ENCODE peak calls at places on chromosomes 11 and 22, in six cellular contexts. Z, L, I, N, F and U are unnamed samples.

GRCh38 chr22:19043111-19044085 is 78.8 kb downstream of the DGCR2 start:
- DNase-seq in I (no peak), F (peak), L (no peak), Z (no peak), N (no peak), U (peak)

GRCh38 chr11:116895053-116895757 is 57.8 kb upstream of the APOA1 start:
- DNase-seq in N (no peak), Z (peak), F (no peak), L (no peak), I (no peak), U (no peak)

GRCh38 chr11:5605849-5606248 is 9.4 kb downstream of the TRIM6 start:
- DNase-seq in I (no peak), N (no peak), L (no peak), Z (no peak), F (no peak), U (peak)

GRCh38 chr11:12066799-12067508 is 43.4 kb upstream of the MICAL2 start:
- DNase-seq in Z (peak), F (no peak), L (no peak), I (no peak), N (no peak), U (peak)

GRCh38 chr22:44002324-44002723 is 21.8 kb upstream of the PARVB start:
- DNase-seq in L (no peak), I (no peak), F (no peak), Z (no peak), N (no peak), U (no peak)

GRCh38 chr11:36376315-36376887 is 80.3 kb downstream of the PRR5L start:
- DNase-seq in N (no peak), L (peak), I (peak), F (peak), Z (no peak), U (peak)

GRCh38 chr11:43681543-43681942 is 1.0 kb downstream of the HSD17B12 start:
- DNase-seq in F (no peak), L (no peak), I (no peak), N (peak), Z (peak), U (peak)

GRCh38 chr22:41047741-41048140 is 44.7 kb upstream of the EP300 start:
- DNase-seq in L (no peak), N (no peak), I (no peak), F (no peak), Z (peak), U (no peak)

GRCh38 chr22:33073989-33074391 is 15.8 kb upstream of the SYN3 start:
- DNase-seq in I (no peak), Z (no peak), N (peak), L (no peak), F (no peak), U (peak)

GRCh38 chr11:111933872-111934271 is 3.3 kb upstream of the DIXDC1 start:
- DNase-seq in I (no peak), N (no peak), Z (peak), L (no peak), F (no peak), U (peak)

GRCh38 chr11:84339796-84340195 is 1053.6 kb upstream of the CCDC90B start:
- DNase-seq in N (no peak), L (no peak), Z (no peak), F (no peak), I (no peak), U (no peak)

GRCh38 chr22:41909290-41910049 is 5.4 kb downstream of the SHISA8 start:
- DNase-seq in Z (peak), N (no peak), L (no peak), F (no peak), I (no peak), U (no peak)

GRCh38 chr11:66676279-66676919 is 1.3 kb downstream of the RBM4B start:
- DNase-seq in N (no peak), Z (no peak), L (no peak), I (no peak), F (peak), U (no peak)

GRCh38 chr22:40313007-40313406 is 33.3 kb upstream of the ADSL start:
- DNase-seq in F (no peak), L (no peak), N (no peak), Z (no peak), I (no peak), U (peak)

GRCh38 chr11:44816761-44817160 is 90.0 kb downstream of the TSPAN18 start:
- DNase-seq in L (no peak), N (no peak), F (peak), Z (no peak), I (no peak), U (no peak)

GRCh38 chr22:41847300-41847699 is 14.4 kb downstream of the SREBF2 start:
- DNase-seq in Z (no peak), F (no peak), L (no peak), I (no peak), N (no peak), U (no peak)

GRCh38 chr11:44522294-44522693 is 43.2 kb upstream of the CD82 start:
- DNase-seq in I (no peak), L (no peak), N (no peak), F (no peak), Z (no peak), U (no peak)

GRCh38 chr11:911890-912219 is 1.2 kb upstream of the CHID1 start:
- DNase-seq in I (no peak), Z (no peak), N (no peak), F (no peak), L (no peak), U (no peak)
- H3K4me3 ChIP-seq in I (no peak), Z (no peak), N (peak), F (peak), L (no peak), U (peak)

DNA sequence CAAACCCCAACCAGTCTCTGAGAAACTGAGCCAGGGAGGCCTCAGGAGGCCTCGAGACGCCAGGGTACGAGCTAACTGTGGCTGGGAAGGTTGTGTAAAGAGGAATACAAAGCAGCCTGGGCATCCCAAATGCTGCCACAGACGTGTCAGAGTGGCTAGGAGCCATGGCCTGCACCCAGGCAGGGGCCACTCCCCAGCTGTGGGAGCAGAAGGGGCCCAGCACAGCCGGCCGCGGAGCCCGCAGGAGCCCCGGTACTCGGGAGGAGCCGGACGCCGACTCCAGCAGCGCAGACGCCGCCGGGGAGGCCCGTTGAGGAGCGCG is 349.8 kb upstream of the B3GAT1 start:
- DNase-seq in F (peak), Z (no peak), L (no peak), N (no peak), I (no peak), U (no peak)
- H3K4me3 ChIP-seq in F (no peak), Z (no peak), L (no peak), N (no peak), I (no peak), U (no peak)

DNA sequence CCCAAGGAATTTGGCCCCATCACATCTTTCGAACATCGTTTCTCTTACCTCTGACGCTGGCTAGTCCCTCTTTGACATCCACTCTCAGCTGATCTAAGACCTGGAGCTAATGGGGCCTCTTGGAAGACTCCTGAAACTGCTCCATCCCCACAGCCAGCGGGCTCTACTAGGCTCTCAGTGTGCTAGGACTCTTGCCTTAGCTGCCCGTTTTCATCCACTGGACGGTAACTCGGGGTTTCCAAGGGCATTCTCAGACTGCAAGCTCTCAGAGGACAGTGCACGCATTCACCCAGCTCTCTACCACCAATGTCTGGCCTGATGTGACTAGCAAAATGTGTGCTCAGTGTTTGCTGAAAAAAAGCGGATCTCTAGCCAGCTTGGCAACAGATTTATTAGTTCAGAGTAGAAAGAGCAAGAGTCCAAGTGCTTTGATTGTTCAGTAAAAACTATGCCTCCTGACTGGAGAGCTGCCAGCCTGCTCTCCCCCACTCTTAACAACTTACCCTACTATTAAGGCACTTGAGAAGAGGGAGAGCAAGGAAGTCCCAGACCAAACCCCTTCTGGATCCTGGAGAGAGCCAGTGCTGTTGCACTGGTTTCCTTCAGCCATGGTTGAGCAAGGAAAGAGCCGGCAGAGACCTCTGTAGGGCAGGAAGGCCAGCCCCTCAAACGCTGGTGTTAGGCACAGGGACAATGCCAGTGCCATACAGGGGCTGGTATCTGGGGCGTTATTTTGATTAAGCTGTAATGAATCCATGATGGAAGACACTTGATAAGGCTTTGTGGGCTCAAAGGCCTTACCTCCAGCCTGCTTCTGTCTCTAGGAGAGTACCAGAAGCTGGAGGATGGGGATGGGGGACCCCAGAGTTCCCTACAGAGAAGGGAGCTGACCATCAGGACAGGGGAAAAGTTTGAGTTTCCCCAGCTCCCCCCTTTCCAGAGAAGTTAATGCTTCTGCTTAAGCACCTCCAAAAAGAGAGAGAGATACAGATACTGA is 9.2 kb downstream of the RELA start:
- DNase-seq in L (peak), N (no peak), I (peak), F (peak), Z (no peak), U (peak)
- H3K4me3 ChIP-seq in L (peak), N (peak), I (peak), F (peak), Z (no peak), U (peak)

DNA sequence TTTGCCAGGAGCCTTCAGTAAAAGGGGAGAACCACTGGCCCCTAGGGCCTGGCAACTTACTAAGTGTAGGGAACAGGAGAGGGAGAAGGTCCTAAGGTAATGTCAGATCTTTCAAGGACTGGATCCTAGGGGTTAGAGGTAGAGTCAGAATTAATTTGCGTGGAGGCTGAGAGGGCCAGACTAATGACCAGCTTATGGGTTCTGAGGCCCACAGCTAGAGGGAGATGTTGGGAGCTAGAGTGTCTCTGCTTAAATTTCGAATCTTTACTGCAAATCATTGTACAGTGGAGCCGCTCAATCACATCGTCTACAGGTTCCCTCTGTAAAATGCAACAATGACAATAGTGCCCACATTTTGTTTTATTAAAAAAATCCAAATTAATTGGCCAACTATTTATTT is 31.4 kb downstream of the CLMP start:
- DNase-seq in F (no peak), L (no peak), Z (no peak), N (no peak), I (no peak), U (no peak)
- H3K4me3 ChIP-seq in F (no peak), L (no peak), Z (no peak), N (no peak), I (no peak), U (no peak)